ENCODE peak calls at places on chromosomes 16 and 17, in six cellular contexts. T is T-helper 1 cell, D is Panc1, K is Right ventricle myocardium superior, O is lower lobe of right lung, X is testis. C is an unnamed sample.

GRCh38 chr17:65730711-65731169 is 169.3 kb upstream of the AXIN2 start:
- DNase-seq in O (no peak), T (no peak), K (no peak), X (peak), D (no peak), C (no peak)

GRCh38 chr17:21041753-21042433 is 918 bp downstream of the USP22 start:
- DNase-seq in O (peak), T (peak), X (peak), K (peak), D (no peak), C (peak)

GRCh38 chr17:4605826-4606225 is 21.5 kb downstream of the SMTNL2 start:
- DNase-seq in T (no peak), K (peak), D (no peak), X (peak), O (no peak), C (peak)

GRCh38 chr16:84245933-84246678 is 6.3 kb upstream of the KCNG4 start:
- DNase-seq in D (no peak), X (no peak), T (no peak), O (no peak), K (no peak), C (no peak)

GRCh38 chr16:46763147-46763546 is 15.0 kb upstream of the MYLK3 start:
- DNase-seq in X (no peak), T (no peak), O (no peak), D (no peak), K (peak), C (no peak)

GRCh38 chr17:63686138-63686685 is 13.7 kb downstream of the LIMD2 start:
- DNase-seq in T (no peak), O (no peak), D (no peak), K (no peak), X (no peak), C (no peak)

GRCh38 chr16:80527297-80527696 is 13.5 kb upstream of the DYNLRB2 start:
- DNase-seq in O (no peak), K (no peak), D (no peak), T (no peak), X (peak), C (no peak)

GRCh38 chr17:6365187-6365943 is 69.6 kb downstream of the AIPL1 start:
- DNase-seq in K (no peak), T (no peak), O (no peak), D (peak), X (no peak), C (no peak)

GRCh38 chr16:24499193-24499814 is 40.1 kb upstream of the RBBP6 start:
- DNase-seq in T (no peak), K (no peak), O (no peak), D (no peak), X (peak), C (no peak)

GRCh38 chr16:10616744-10617640 is 36.6 kb upstream of the EMP2 start:
- DNase-seq in K (peak), T (no peak), X (no peak), D (no peak), O (peak), C (peak)

GRCh38 chr16:71287903-71288302 is 1.3 kb downstream of the CMTR2 start:
- DNase-seq in K (no peak), O (no peak), T (no peak), D (no peak), X (no peak), C (no peak)

GRCh38 chr17:63653018-63653417 is 30.8 kb downstream of the MAP3K3 start:
- DNase-seq in X (no peak), O (no peak), T (no peak), D (no peak), K (no peak), C (no peak)

GRCh38 chr16:53745126-53745525 is 41.2 kb downstream of the FTO start:
- DNase-seq in T (no peak), O (no peak), D (no peak), K (no peak), X (no peak), C (no peak)

GRCh38 chr16:66087308-66087707 is 279.2 kb upstream of the CDH5 start:
- DNase-seq in K (no peak), T (no peak), O (no peak), X (no peak), D (no peak), C (no peak)

GRCh38 chr17:73650147-73650546 is 5.9 kb upstream of the SDK2 start:
- DNase-seq in X (no peak), D (no peak), K (no peak), O (no peak), T (no peak), C (no peak)

GRCh38 chr16:88839745-88840588 is 16.8 kb downstream of the GALNS start:
- DNase-seq in O (no peak), D (no peak), X (no peak), T (no peak), K (no peak), C (no peak)

GRCh38 chr17:45147581-45148182 is 593 bp upstream of the HEXIM1 start:
- DNase-seq in K (peak), X (peak), T (peak), O (peak), D (peak), C (peak)

GRCh38 chr17:4953461-4953961 is 2.6 kb downstream of the ENO3 start:
- DNase-seq in X (no peak), D (no peak), K (no peak), T (no peak), O (no peak), C (no peak)

GRCh38 chr16:66668777-66669444 is 27.6 kb downstream of the CMTM4 start:
- DNase-seq in O (no peak), D (no peak), X (no peak), K (no peak), T (no peak), C (no peak)

GRCh38 chr16:25034916-25035315 is 19.7 kb upstream of the ARHGAP17 start:
- DNase-seq in T (no peak), D (no peak), X (no peak), K (no peak), O (no peak), C (no peak)

GRCh38 chr16:78133919-78134318 is 34.5 kb downstream of the WWOX start:
- DNase-seq in X (no peak), O (no peak), K (no peak), D (no peak), T (no peak), C (no peak)

GRCh38 chr17:37885136-37885535 is 39.1 kb upstream of the TBC1D3K start:
- DNase-seq in O (no peak), D (no peak), X (no peak), K (no peak), T (no peak), C (no peak)

GRCh38 chr16:9077001-9077809 is 14.2 kb upstream of the HAPSTR1 start:
- DNase-seq in D (no peak), X (no peak), O (no peak), K (no peak), T (no peak), C (peak)

GRCh38 chr16:9383281-9383680 is 291.8 kb downstream of the HAPSTR1 start:
- DNase-seq in D (no peak), T (no peak), X (no peak), O (no peak), K (no peak), C (no peak)

GRCh38 chr17:46943511-46944393 is 20.8 kb downstream of the GOSR2 start:
- DNase-seq in D (no peak), T (no peak), O (no peak), K (peak), X (peak), C (peak)

GRCh38 chr17:48054238-48055185 is 6.4 kb downstream of the NFE2L1 start:
- DNase-seq in D (no peak), X (peak), K (peak), T (no peak), O (peak), C (peak)